ENCODE peak calls at places on chromosomes 4 and X, in five cellular contexts. One of them, this sample, is unnamed.

GRCh38 chr4:15232725-15233597 is 194.9 kb upstream of the C1QTNF7 start:
- DNase-seq in stimulated activated CD4-positive, alpha-beta T cell treated with anti-CD3 and anti-CD28 coated beads, Interleukin-15, amount 100 ng/mL, for 1 hour: no peak
- DNase-seq in cerebellum: peak
- DNase-seq in ELR: peak
- DNase-seq in WTC11: no peak
- DNase-seq in this sample: no peak

GRCh38 chr4:6277935-6278800 is 8.5 kb downstream of the WFS1 start:
- DNase-seq in WTC11: no peak
- DNase-seq in ELR: no peak
- DNase-seq in cerebellum: no peak
- DNase-seq in stimulated activated CD4-positive, alpha-beta T cell treated with anti-CD3 and anti-CD28 coated beads, Interleukin-15, amount 100 ng/mL, for 1 hour: no peak
- DNase-seq in this sample: no peak

GRCh38 chr4:34731045-34731444 is 1513.3 kb downstream of the ARAP2 start:
- DNase-seq in cerebellum: no peak
- DNase-seq in ELR: peak
- DNase-seq in stimulated activated CD4-positive, alpha-beta T cell treated with anti-CD3 and anti-CD28 coated beads, Interleukin-15, amount 100 ng/mL, for 1 hour: no peak
- DNase-seq in WTC11: no peak
- DNase-seq in this sample: no peak

GRCh38 chr4:61462451-61463326 is 262.6 kb downstream of the ADGRL3 start:
- DNase-seq in WTC11: no peak
- DNase-seq in stimulated activated CD4-positive, alpha-beta T cell treated with anti-CD3 and anti-CD28 coated beads, Interleukin-15, amount 100 ng/mL, for 1 hour: no peak
- DNase-seq in cerebellum: no peak
- DNase-seq in ELR: peak
- DNase-seq in this sample: no peak

GRCh38 chr4:183960021-183960420 is 54.9 kb downstream of the STOX2 start:
- DNase-seq in stimulated activated CD4-positive, alpha-beta T cell treated with anti-CD3 and anti-CD28 coated beads, Interleukin-15, amount 100 ng/mL, for 1 hour: no peak
- DNase-seq in ELR: peak
- DNase-seq in WTC11: peak
- DNase-seq in cerebellum: peak
- DNase-seq in this sample: peak

GRCh38 chrX:123291623-123292022 is 107.5 kb downstream of the GRIA3 start:
- DNase-seq in cerebellum: no peak
- DNase-seq in ELR: no peak
- DNase-seq in stimulated activated CD4-positive, alpha-beta T cell treated with anti-CD3 and anti-CD28 coated beads, Interleukin-15, amount 100 ng/mL, for 1 hour: no peak
- DNase-seq in WTC11: no peak
- DNase-seq in this sample: no peak

GRCh38 chr4:71526626-71527406 is 188.0 kb downstream of the SLC4A4 start:
- DNase-seq in ELR: peak
- DNase-seq in stimulated activated CD4-positive, alpha-beta T cell treated with anti-CD3 and anti-CD28 coated beads, Interleukin-15, amount 100 ng/mL, for 1 hour: no peak
- DNase-seq in WTC11: no peak
- DNase-seq in cerebellum: no peak
- DNase-seq in this sample: no peak

GRCh38 chr4:38723726-38724506 is 58.9 kb downstream of the TLR10 start:
- DNase-seq in cerebellum: no peak
- DNase-seq in stimulated activated CD4-positive, alpha-beta T cell treated with anti-CD3 and anti-CD28 coated beads, Interleukin-15, amount 100 ng/mL, for 1 hour: no peak
- DNase-seq in WTC11: no peak
- DNase-seq in ELR: peak
- DNase-seq in this sample: no peak

GRCh38 chr4:831483-831805 is 5.5 kb upstream of the CPLX1 start:
- DNase-seq in WTC11: no peak
- DNase-seq in stimulated activated CD4-positive, alpha-beta T cell treated with anti-CD3 and anti-CD28 coated beads, Interleukin-15, amount 100 ng/mL, for 1 hour: no peak
- DNase-seq in ELR: no peak
- DNase-seq in cerebellum: no peak
- DNase-seq in this sample: no peak

GRCh38 chrX:126723881-126724280 is 95.6 kb upstream of the PRR32 start:
- DNase-seq in WTC11: peak
- DNase-seq in ELR: no peak
- DNase-seq in cerebellum: no peak
- DNase-seq in stimulated activated CD4-positive, alpha-beta T cell treated with anti-CD3 and anti-CD28 coated beads, Interleukin-15, amount 100 ng/mL, for 1 hour: no peak
- DNase-seq in this sample: no peak

GRCh38 chr4:152356428-152357034 is 179.4 kb downstream of the FBXW7 start:
- DNase-seq in WTC11: no peak
- DNase-seq in stimulated activated CD4-positive, alpha-beta T cell treated with anti-CD3 and anti-CD28 coated beads, Interleukin-15, amount 100 ng/mL, for 1 hour: no peak
- DNase-seq in ELR: no peak
- DNase-seq in cerebellum: no peak
- DNase-seq in this sample: no peak

This sample was measured in NK-92 treated with Interleukin-12 subunit alpha and Interleukin-12 subunit beta, amount 100 ng/mL, for 24 hours.